ENCODE peak calls at places on chromosomes 6 and 20, in five cellular contexts. W, P, S, D and Y are unnamed samples.
A peak's percentile ranks its signal among the peaks of the same experiment; 100 is the strongest.

GRCh38 chr6:169982461-169983386 is 231.3 kb downstream of the ERMARD start:
- DNase-seq in W (no peak), P (no peak), S (no peak), D (no peak), Y (no peak)

GRCh38 chr20:10666221-10667076 is 7.3 kb downstream of the JAG1 start:
- DNase-seq in W (no peak), P (no peak), S (no peak), D (no peak), Y (no peak)

GRCh38 chr20:41018153-41018552 is 10.5 kb upstream of the TOP1 start:
- DNase-seq in W (no peak), P (no peak), S (no peak), D (no peak), Y (no peak)

GRCh38 chr6:50655848-50656453 is 57.4 kb upstream of the TFAP2D start:
- DNase-seq in W (no peak), P (no peak), S (no peak), D (no peak), Y (no peak)

GRCh38 chr6:20534906-20535305 is 649 bp downstream of the CDKAL1 start:
- DNase-seq in W (no peak), P (no peak), S (no peak), D (no peak), Y (no peak)

GRCh38 chr6:168905451-168906090 is 348.1 kb downstream of the THBS2 start:
- DNase-seq in W (no peak), P (no peak), S (no peak), D (no peak), Y (no peak)

GRCh38 chr20:51584737-51585136 is 42.2 kb upstream of the NFATC2 start:
- DNase-seq in W (no peak), P (no peak), S (no peak), D (no peak), Y (no peak)

GRCh38 chr20:19451591-19452295 is 239.3 kb downstream of the SLC24A3 start:
- DNase-seq in W (no peak), P (no peak), S (no peak), D (no peak), Y (no peak)

GRCh38 chr20:815914-816606 is 17.5 kb upstream of the FAM110A start:
- DNase-seq in W (peak; percentile 80), P (no peak), S (peak; percentile 60), D (peak; percentile 48), Y (no peak)

GRCh38 chr6:36104836-36105235 is 25.5 kb upstream of the MAPK13 start:
- DNase-seq in W (no peak), P (no peak), S (no peak), D (no peak), Y (peak; percentile 67)

GRCh38 chr6:17585766-17586502 is 14.2 kb upstream of the FAM8A1 start:
- DNase-seq in W (no peak), P (no peak), S (no peak), D (no peak), Y (no peak)

GRCh38 chr6:11785953-11786579 is 7.5 kb upstream of the ADTRP start:
- DNase-seq in W (no peak), P (no peak), S (peak; percentile 9), D (peak; percentile 64), Y (no peak)

GRCh38 chr6:27809939-27810767 is 102.0 kb downstream of the OR2B2 start:
- DNase-seq in W (peak; percentile 68), P (peak; percentile 95), S (peak; percentile 73), D (peak; percentile 83), Y (peak; percentile 43)

GRCh38 chr6:88708197-88708744 is 255.1 kb downstream of the RNGTT start:
- DNase-seq in W (no peak), P (no peak), S (no peak), D (no peak), Y (no peak)

GRCh38 chr6:111090766-111091165 is 3.5 kb downstream of the SLC16A10 start:
- DNase-seq in W (no peak), P (no peak), S (no peak), D (no peak), Y (no peak)

GRCh38 chr6:100392423-100392822 is 72.3 kb downstream of the SIM1 start:
- DNase-seq in W (no peak), P (no peak), S (no peak), D (no peak), Y (no peak)

GRCh38 chr20:54123587-54124180 is 50.1 kb downstream of the CYP24A1 start:
- DNase-seq in W (peak; percentile 14), P (no peak), S (no peak), D (no peak), Y (no peak)

GRCh38 chr20:52524865-52525264 is 333.3 kb upstream of the ZFP64 start:
- DNase-seq in W (no peak), P (no peak), S (no peak), D (no peak), Y (no peak)

GRCh38 chr20:57941121-57941522 is 231.3 kb upstream of the PMEPA1 start:
- DNase-seq in W (no peak), P (no peak), S (no peak), D (no peak), Y (no peak)

GRCh38 chr6:151796842-151797530 is 10.5 kb upstream of the ESR1 start:
- DNase-seq in W (no peak), P (no peak), S (no peak), D (no peak), Y (no peak)

GRCh38 chr6:152700427-152700826 is 2.7 kb downstream of the MYCT1 start:
- DNase-seq in W (no peak), P (no peak), S (no peak), D (no peak), Y (no peak)

GRCh38 chr20:47262008-47262364 is 94.5 kb downstream of the ZMYND8 start:
- DNase-seq in W (no peak), P (no peak), S (no peak), D (no peak), Y (no peak)

GRCh38 chr6:150194200-150194599 is 51.4 kb downstream of the PPP1R14C start:
- DNase-seq in W (no peak), P (no peak), S (no peak), D (no peak), Y (no peak)

GRCh38 chr6:22081709-22082108 is 215.1 kb downstream of the PRL start:
- DNase-seq in W (no peak), P (no peak), S (no peak), D (no peak), Y (no peak)

GRCh38 chr6:90997076-90997475 is 410.2 kb upstream of the MAP3K7 start:
- DNase-seq in W (no peak), P (no peak), S (no peak), D (no peak), Y (no peak)

GRCh38 chr20:23047738-23048214 is 1.7 kb downstream of the THBD start:
- DNase-seq in W (no peak), P (no peak), S (no peak), D (no peak), Y (no peak)

GRCh38 chr6:151627689-151628444 is 134.1 kb downstream of the CCDC170 start:
- DNase-seq in W (no peak), P (no peak), S (no peak), D (no peak), Y (no peak)

GRCh38 chr6:43703512-43704429 is 16.2 kb upstream of the MRPS18A start:
- DNase-seq in W (no peak), P (no peak), S (no peak), D (no peak), Y (no peak)

GRCh38 chr6:169663468-169663867 is 38.4 kb downstream of the WDR27 start:
- DNase-seq in W (no peak), P (no peak), S (no peak), D (no peak), Y (no peak)

GRCh38 chr6:98847767-98848538 is 13.6 kb downstream of the POU3F2 start:
- DNase-seq in W (no peak), P (no peak), S (no peak), D (no peak), Y (no peak)

GRCh38 chr20:57076951-57077350 is 189.5 kb downstream of the BMP7 start:
- DNase-seq in W (no peak), P (no peak), S (no peak), D (no peak), Y (no peak)

GRCh38 chr20:39213476-39214145 is 251.5 kb downstream of the DHX35 start:
- DNase-seq in W (no peak), P (no peak), S (no peak), D (no peak), Y (no peak)

GRCh38 chr20:61271273-61272221 is 19.5 kb downstream of the CDH4 start:
- DNase-seq in W (no peak), P (no peak), S (no peak), D (no peak), Y (no peak)

GRCh38 chr20:63876489-63877036 is 11.5 kb downstream of the TPD52L2 start:
- DNase-seq in W (no peak), P (no peak), S (no peak), D (no peak), Y (no peak)

GRCh38 chr6:43773050-43773956 is 3.3 kb downstream of the VEGFA start:
- DNase-seq in W (peak; percentile 37), P (no peak), S (peak; percentile 29), D (peak; percentile 41), Y (no peak)

GRCh38 chr6:106746660-106747059 is 117.3 kb downstream of the QRSL1 start:
- DNase-seq in W (no peak), P (no peak), S (no peak), D (no peak), Y (no peak)